ENCODE peak calls at places on chromosomes 12 and 14, in six cellular contexts. N is HCT116; B is CD4-positive, alpha-beta T cell; D is RWPE2; T is CD8-positive, alpha-beta T cell; V is AG09309. P is an unnamed sample.

GRCh38 chr12:52323001-52323400 is 1.8 kb upstream of the KRT83 start:
- DNase-seq in N (no peak), B (no peak), D (no peak), T (no peak), V (no peak), P (no peak)

GRCh38 chr12:130086777-130087176 is 75.5 kb upstream of the FZD10 start:
- DNase-seq in N (no peak), B (no peak), D (no peak), T (no peak), V (no peak), P (no peak)

GRCh38 chr12:132449565-132450390 is 40.2 kb upstream of the FBRSL1 start:
- DNase-seq in N (no peak), B (no peak), D (no peak), T (no peak), V (no peak), P (no peak)

GRCh38 chr12:109599087-109599486 is 25.5 kb downstream of the MVK start:
- DNase-seq in N (no peak), B (no peak), D (no peak), T (no peak), V (no peak), P (no peak)

GRCh38 chr14:43143106-43143505 is 1364.0 kb downstream of the FSCB start:
- DNase-seq in N (no peak), B (no peak), D (no peak), T (no peak), V (no peak), P (no peak)

GRCh38 chr12:65965358-65965757 is 141.1 kb downstream of the HMGA2 start:
- DNase-seq in N (no peak), B (no peak), D (no peak), T (no peak), V (peak), P (no peak)

GRCh38 chr12:6327159-6327558 is 14.7 kb downstream of the TNFRSF1A start:
- DNase-seq in N (no peak), B (no peak), D (no peak), T (no peak), V (no peak), P (no peak)

GRCh38 chr14:100578552-100578951 is 8.7 kb downstream of the BEGAIN start:
- DNase-seq in N (no peak), B (no peak), D (no peak), T (no peak), V (no peak), P (no peak)

GRCh38 chr12:131076791-131077747 is 123.4 kb downstream of the ADGRD1 start:
- DNase-seq in N (no peak), B (no peak), D (no peak), T (no peak), V (no peak), P (no peak)

GRCh38 chr12:2386566-2386965 is 333.8 kb downstream of the CACNA1C start:
- DNase-seq in N (no peak), B (no peak), D (no peak), T (no peak), V (no peak), P (no peak)

GRCh38 chr12:34363050-34363673 is 340.9 kb downstream of the ALG10 start:
- DNase-seq in N (no peak), B (no peak), D (no peak), T (no peak), V (no peak), P (no peak)

GRCh38 chr14:85172889-85173458 is 357.0 kb upstream of the FLRT2 start:
- DNase-seq in N (no peak), B (no peak), D (no peak), T (no peak), V (no peak), P (no peak)

GRCh38 chr12:43914391-43914790 is 78.5 kb downstream of the TMEM117 start:
- DNase-seq in N (no peak), B (no peak), D (no peak), T (no peak), V (no peak), P (no peak)

GRCh38 chr12:6554168-6554989 is 1.5 kb downstream of the IFFO1 start:
- DNase-seq in N (peak), B (peak), D (no peak), T (peak), V (no peak), P (peak)

GRCh38 chr12:39351153-39351552 is 91.8 kb downstream of the KIF21A start:
- DNase-seq in N (no peak), B (no peak), D (no peak), T (no peak), V (no peak), P (no peak)

GRCh38 chr12:124866883-124867232 is 3.2 kb upstream of the SCARB1 start:
- DNase-seq in N (no peak), B (no peak), D (no peak), T (no peak), V (no peak), P (no peak)

GRCh38 chr14:67806228-67806627 is 10.2 kb downstream of the ZFYVE26 start:
- DNase-seq in N (no peak), B (no peak), D (no peak), T (no peak), V (no peak), P (no peak)

GRCh38 chr12:117820216-117820907 is 148.4 kb downstream of the KSR2 start:
- DNase-seq in N (no peak), B (no peak), D (no peak), T (no peak), V (no peak), P (no peak)

GRCh38 chr12:19239616-19240234 is 110.2 kb downstream of the PLEKHA5 start:
- DNase-seq in N (no peak), B (no peak), D (no peak), T (no peak), V (no peak), P (no peak)

GRCh38 chr12:76872415-76872814 is 6.4 kb downstream of the CSRP2 start:
- DNase-seq in N (no peak), B (no peak), D (no peak), T (no peak), V (no peak), P (no peak)

GRCh38 chr12:66563220-66563619 is 115.7 kb downstream of the GRIP1 start:
- DNase-seq in N (no peak), B (no peak), D (no peak), T (no peak), V (no peak), P (no peak)

GRCh38 chr12:65632131-65632855 is 192.0 kb upstream of the HMGA2 start:
- DNase-seq in N (no peak), B (no peak), D (no peak), T (no peak), V (no peak), P (no peak)

GRCh38 chr12:14768823-14769405 is 34.4 kb downstream of the WBP11 start:
- DNase-seq in N (no peak), B (no peak), D (no peak), T (no peak), V (no peak), P (no peak)

GRCh38 chr14:104685216-104685997 is 4.0 kb upstream of the INF2 start:
- DNase-seq in N (no peak), B (no peak), D (no peak), T (no peak), V (no peak), P (no peak)
- TF ChIP-seq CTCF in N (peak), B (no peak), D (peak), T (no peak), V (no peak), P (no peak)

GRCh38 chr14:76007852-76008251 is 22.3 kb downstream of the IFT43 start:
- DNase-seq in N (no peak), B (no peak), D (no peak), T (no peak), V (no peak), P (no peak)
- TF ChIP-seq CTCF in N (no peak), B (no peak), D (no peak), T (no peak), V (no peak), P (no peak)

DNA sequence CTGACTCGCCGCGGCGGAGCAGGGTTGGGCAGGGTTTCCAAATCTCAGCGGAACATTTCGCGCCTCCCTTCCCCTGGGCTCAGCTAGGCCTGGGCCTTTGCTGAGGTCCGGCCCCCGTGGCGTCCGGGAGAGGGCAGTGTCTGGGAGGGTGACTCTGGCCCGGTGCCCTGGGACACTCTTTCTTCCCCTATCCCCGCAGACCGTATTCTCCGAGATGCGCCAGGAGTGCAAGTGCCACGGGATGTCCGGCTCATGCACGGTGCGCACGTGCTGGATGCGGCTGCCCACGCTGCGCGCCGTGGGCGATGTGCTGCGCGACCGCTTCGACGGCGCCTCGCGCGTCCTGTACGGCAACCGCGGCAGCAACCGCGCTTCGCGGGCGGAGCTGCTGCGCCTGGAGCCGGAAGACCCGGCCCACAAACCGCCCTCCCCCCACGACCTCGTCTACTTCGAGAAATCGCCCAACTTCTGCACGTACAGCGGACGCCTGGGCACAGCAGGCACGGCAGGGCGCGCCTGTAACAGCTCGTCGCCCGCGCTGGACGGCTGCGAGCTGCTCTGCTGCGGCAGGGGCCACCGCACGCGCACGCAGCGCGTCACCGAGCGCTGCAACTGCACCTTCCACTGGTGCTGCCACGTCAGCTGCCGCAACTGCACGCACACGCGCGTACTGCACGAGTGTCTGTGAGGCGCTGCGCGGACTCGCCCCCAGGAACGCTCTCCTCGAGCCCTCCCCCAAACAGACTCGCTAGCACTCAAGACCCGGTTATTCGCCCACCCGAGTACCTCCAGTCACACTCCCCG is 3.0 kb downstream of the WNT1 start:
- DNase-seq in N (no peak), B (no peak), D (peak), T (no peak), V (no peak), P (no peak)
- TF ChIP-seq CTCF in N (no peak), B (no peak), D (peak), T (no peak), V (peak), P (no peak)

DNA sequence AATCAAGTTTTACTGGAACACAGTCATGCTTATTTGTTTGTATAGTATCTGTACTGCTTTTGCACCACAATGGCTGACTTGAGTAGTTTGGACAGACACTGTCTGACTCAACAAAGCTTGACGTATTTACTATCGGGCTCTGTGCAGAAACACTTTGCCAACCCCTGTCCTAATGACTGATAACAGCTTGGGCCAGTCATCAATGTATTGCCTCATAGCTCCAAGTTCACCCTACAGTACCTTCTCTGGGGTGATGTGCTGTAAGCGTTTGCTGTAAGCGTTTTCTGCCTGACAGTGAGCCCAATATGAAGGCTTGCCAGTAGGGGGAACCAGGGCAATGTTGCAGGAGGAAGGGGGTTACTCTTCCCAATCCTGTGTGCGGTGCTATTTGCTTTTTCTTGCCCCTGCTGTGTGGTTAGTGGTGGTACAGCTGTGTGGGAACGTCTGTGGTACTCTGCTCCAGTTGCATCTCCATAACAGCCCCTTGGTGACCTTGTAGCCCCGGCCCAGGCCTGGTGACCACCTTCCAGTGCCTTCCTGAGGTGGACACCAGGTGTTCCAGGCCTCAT is 5.4 kb upstream of the CCDC177 start:
- DNase-seq in N (peak), B (no peak), D (no peak), T (no peak), V (peak), P (peak)
- TF ChIP-seq CTCF in N (peak), B (no peak), D (peak), T (no peak), V (peak), P (peak)

GRCh38 chr14:92656306-92656705 is 92.1 kb downstream of the LGMN start:
- DNase-seq in N (no peak), B (no peak), D (no peak), T (no peak), V (no peak), P (no peak)
- TF ChIP-seq CTCF in N (peak), B (no peak), D (no peak), T (no peak), V (peak), P (no peak)

GRCh38 chr12:64534672-64535199 is 75.6 kb upstream of the RASSF3 start:
- DNase-seq in N (no peak), B (no peak), D (no peak), T (no peak), V (no peak), P (no peak)
- TF ChIP-seq CTCF in N (no peak), B (no peak), D (no peak), T (no peak), V (no peak), P (no peak)

GRCh38 chr14:75711134-75711795 is 50.2 kb downstream of the TTLL5 start:
- DNase-seq in N (peak), B (no peak), D (no peak), T (no peak), V (peak), P (peak)
- TF ChIP-seq CTCF in N (peak), B (no peak), D (peak), T (peak), V (peak), P (peak)

DNA sequence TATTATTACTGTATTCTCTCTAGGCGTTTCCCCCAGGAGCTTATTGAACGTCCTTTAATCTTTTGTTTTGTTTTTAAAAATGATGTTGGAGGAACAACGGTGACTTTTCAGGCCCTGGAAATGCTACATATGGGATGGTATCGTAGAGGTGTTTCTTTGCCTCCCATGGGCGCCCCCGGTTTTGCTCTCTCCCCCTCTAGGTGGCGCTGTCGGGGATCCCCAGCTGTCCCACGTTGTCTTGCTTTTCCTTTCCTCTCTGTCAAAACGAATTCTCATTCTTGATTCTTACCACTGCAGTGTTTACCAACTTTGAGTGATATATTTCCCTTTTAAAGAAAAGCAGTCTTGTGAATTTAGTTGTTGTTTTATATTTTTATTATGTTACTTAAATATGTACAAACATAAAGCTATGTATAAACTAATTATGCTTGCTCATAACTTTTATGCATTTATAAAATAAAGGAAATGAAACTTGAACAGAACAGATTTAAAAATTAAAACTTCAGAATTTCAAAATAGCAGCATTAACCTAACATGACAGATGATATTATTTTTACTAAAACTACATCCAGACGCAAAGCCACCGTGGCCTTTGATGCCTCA is 171.9 kb downstream of the RGS6 start:
- DNase-seq in N (peak), B (no peak), D (no peak), T (no peak), V (no peak), P (peak)
- TF ChIP-seq CTCF in N (peak), B (peak), D (peak), T (peak), V (peak), P (peak)

GRCh38 chr14:104171029-104171697 is 32.8 kb downstream of the KIF26A start:
- DNase-seq in N (no peak), B (no peak), D (no peak), T (no peak), V (no peak), P (no peak)
- TF ChIP-seq CTCF in N (no peak), B (no peak), D (no peak), T (no peak), V (no peak), P (no peak)